ENCODE peak calls at places on chromosomes 6 and 20, in six cellular contexts. U is stomach; F is astrocyte of the spinal cord; X is CD8-positive, alpha-beta T cell; R is lung; T is fibroblast of lung. O is an unnamed sample.

GRCh38 chr6:35489995-35490791 is 6.7 kb downstream of the TEAD3 start:
- DNase-seq in U (no peak), T (peak), X (no peak), F (peak), R (no peak), O (no peak)

GRCh38 chr20:35451295-35451694 is 4.1 kb upstream of the CEP250 start:
- DNase-seq in U (no peak), R (no peak), F (no peak), T (no peak), X (no peak), O (no peak)

GRCh38 chr6:35782424-35782823 is 1.6 kb downstream of the CLPSL1 start:
- DNase-seq in R (no peak), F (no peak), U (no peak), X (no peak), T (no peak), O (no peak)

GRCh38 chr6:152428126-152428525 is 209.0 kb downstream of the SYNE1 start:
- DNase-seq in F (no peak), U (no peak), R (no peak), X (no peak), T (peak), O (peak)

GRCh38 chr20:48339147-48339985 is 488.4 kb downstream of the PREX1 start:
- DNase-seq in X (no peak), F (peak), U (no peak), R (no peak), T (peak), O (peak)

GRCh38 chr6:157823523-157824370 is 701 bp downstream of the SNX9 start:
- DNase-seq in R (no peak), U (peak), X (peak), T (peak), F (peak), O (peak)

GRCh38 chr20:35515949-35516645 is 13.4 kb downstream of the C20orf173 start:
- DNase-seq in F (peak), T (peak), U (peak), R (no peak), X (no peak), O (peak)

GRCh38 chr20:3934628-3935027 is 45.4 kb downstream of the PANK2 start:
- DNase-seq in X (no peak), U (no peak), R (no peak), F (no peak), T (no peak), O (no peak)

GRCh38 chr6:144036064-144036873 is 28.2 kb upstream of the PLAGL1 start:
- DNase-seq in T (peak), U (no peak), R (peak), X (no peak), F (peak), O (no peak)

GRCh38 chr6:11710968-11711643 is 67.5 kb downstream of the ADTRP start:
- DNase-seq in T (peak), X (no peak), R (no peak), U (no peak), F (no peak), O (peak)

DNA sequence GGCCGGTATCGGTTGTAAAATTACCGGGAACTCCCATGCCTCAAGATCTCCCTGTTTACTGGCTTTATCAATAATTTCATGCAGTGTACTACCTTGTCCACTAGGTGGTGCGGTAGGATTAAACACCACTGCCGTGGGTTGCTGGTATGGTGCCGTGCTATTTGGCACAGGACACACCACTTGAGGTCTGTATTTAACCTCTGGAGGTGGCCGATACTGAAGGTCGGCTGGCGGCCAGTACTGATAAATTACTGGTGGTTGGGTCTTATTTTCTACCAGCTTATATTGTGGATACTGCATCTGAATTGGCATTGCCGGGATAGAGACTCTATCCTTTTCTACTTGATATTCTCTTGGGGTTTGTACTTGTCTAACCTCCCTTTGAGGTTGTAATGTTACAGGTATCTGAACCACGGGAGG is 14.3 kb upstream of the PTCRA start:
- DNase-seq in X (peak), R (peak), U (peak), T (peak), F (peak), O (peak)
- H3K4me3 ChIP-seq in X (no peak), R (no peak), U (no peak), T (no peak), F (no peak), O (no peak)

GRCh38 chr6:146543211-146543939 is at the start of gene RAB32:
- DNase-seq in F (peak), U (peak), X (no peak), R (peak), T (peak), O (peak)
- TF ChIP-seq CTCF in F (peak), U (no peak), X (no peak), R (peak), T (peak), O (peak)

GRCh38 chr6:131954099-131954774 is 3.1 kb upstream of the CCN2 start:
- DNase-seq in R (no peak), T (peak), F (no peak), U (no peak), X (no peak), O (peak)
- H3K4me3 ChIP-seq in R (no peak), T (no peak), F (no peak), U (no peak), X (no peak), O (no peak)

GRCh38 chr6:111711476-111711875 is 105.8 kb upstream of the TRAF3IP2 start:
- DNase-seq in F (no peak), R (no peak), X (no peak), T (no peak), U (peak), O (no peak)
- TF ChIP-seq CTCF in F (no peak), R (no peak), X (no peak), T (no peak), U (no peak), O (no peak)

GRCh38 chr6:22146581-22147468 is 150.0 kb downstream of the PRL start:
- DNase-seq in R (no peak), U (no peak), F (no peak), T (peak), X (no peak), O (no peak)
- H3K4me3 ChIP-seq in R (no peak), U (peak), F (no peak), T (peak), X (peak), O (peak)

GRCh38 chr20:61623451-61623850 is 371.4 kb downstream of the CDH4 start:
- DNase-seq in U (no peak), R (no peak), F (no peak), X (no peak), T (no peak), O (no peak)
- TF ChIP-seq CTCF in U (no peak), R (no peak), F (no peak), X (no peak), T (no peak), O (no peak)

GRCh38 chr6:10418361-10418861 is 3.5 kb upstream of the TFAP2A start:
- DNase-seq in U (no peak), X (no peak), R (no peak), T (no peak), F (no peak), O (no peak)

GRCh38 chr6:10420546-10421507 is 6.0 kb upstream of the TFAP2A start:
- DNase-seq in X (no peak), F (no peak), R (no peak), U (no peak), T (no peak), O (no peak)

GRCh38 chr6:10419749-10420545 is 5.1 kb upstream of the TFAP2A start:
- DNase-seq in R (no peak), F (no peak), U (no peak), X (no peak), T (no peak), O (no peak)

GRCh38 chr6:10417681-10418104 is 2.8 kb upstream of the TFAP2A start:
- DNase-seq in X (no peak), F (no peak), T (no peak), U (no peak), R (no peak), O (no peak)

GRCh38 chr6:10418862-10419748 is 4.2 kb upstream of the TFAP2A start:
- DNase-seq in T (peak), F (peak), U (no peak), R (no peak), X (no peak), O (no peak)
- H3K4me3 ChIP-seq in T (no peak), F (no peak), U (no peak), R (no peak), X (no peak), O (peak)

GRCh38 chr6:45607818-45608217 is 230.1 kb upstream of the SUPT3H start:
- DNase-seq in X (no peak), F (peak), T (peak), R (peak), U (no peak), O (no peak)
- TF ChIP-seq CTCF in X (no peak), F (no peak), T (no peak), R (no peak), U (no peak), O (no peak)

GRCh38 chr6:62707914-62708313 is 421.9 kb upstream of the KHDRBS2 start:
- DNase-seq in U (no peak), R (no peak), F (no peak), X (no peak), T (no peak), O (no peak)
- H3K4me3 ChIP-seq in U (no peak), R (no peak), F (no peak), X (no peak), T (no peak), O (no peak)

O was measured in retinal pigment epithelial cell.